ENCODE peak calls at places on chromosome 20, in six cellular contexts. I is effector CD4-positive, alpha-beta T cell; W is Daoy; A is heart left ventricle; H is cardiac muscle cell; R is H4. X is an unnamed sample.

GRCh38 chr20:11712611-11713160 is 205.0 kb upstream of the BTBD3 start:
- DNase-seq in R (no peak), A (no peak), I (no peak), W (no peak), H (no peak), X (no peak)

GRCh38 chr20:51327251-51327841 is 215.2 kb downstream of the NFATC2 start:
- DNase-seq in I (no peak), A (no peak), R (peak), H (no peak), W (peak), X (peak)

GRCh38 chr20:55888655-55889054 is 116.7 kb downstream of the CBLN4 start:
- DNase-seq in A (no peak), R (peak), H (no peak), W (peak), I (no peak), X (no peak)

GRCh38 chr20:8155848-8156602 is 24.0 kb downstream of the PLCB1 start:
- DNase-seq in W (no peak), A (no peak), H (no peak), R (no peak), I (no peak), X (no peak)

GRCh38 chr20:34717230-34718095 is 13.3 kb downstream of the TP53INP2 start:
- DNase-seq in H (no peak), W (no peak), I (no peak), A (no peak), R (no peak), X (no peak)

GRCh38 chr20:35821807-35822242 is 50.0 kb downstream of the PHF20 start:
- DNase-seq in W (peak), R (no peak), H (no peak), I (no peak), A (no peak), X (no peak)

GRCh38 chr20:62975812-62976413 is 23.4 kb downstream of the SLC17A9 start:
- DNase-seq in A (no peak), W (no peak), R (no peak), I (no peak), H (no peak), X (no peak)

GRCh38 chr20:50004175-50004574 is 21.4 kb downstream of the SNAI1 start:
- DNase-seq in R (no peak), W (no peak), H (no peak), A (no peak), I (no peak), X (no peak)

GRCh38 chr20:36528875-36529425 is 12.4 kb upstream of the MYL9 start:
- DNase-seq in H (no peak), R (no peak), I (no peak), A (no peak), W (no peak), X (no peak)

GRCh38 chr20:23145281-23145700 is 59.2 kb upstream of the CD93 start:
- DNase-seq in I (no peak), A (no peak), W (peak), H (no peak), R (peak), X (no peak)

GRCh38 chr20:56393653-56394052 is 1.2 kb downstream of the CSTF1 start:
- DNase-seq in W (no peak), A (no peak), I (no peak), H (no peak), R (no peak), X (no peak)

GRCh38 chr20:48538058-48538825 is 289.6 kb downstream of the PREX1 start:
- DNase-seq in H (peak), I (no peak), R (peak), W (peak), A (no peak), X (peak)

GRCh38 chr20:8389381-8390368 is 257.6 kb downstream of the PLCB1 start:
- DNase-seq in A (no peak), R (no peak), W (peak), I (no peak), H (peak), X (peak)

GRCh38 chr20:33992145-33992922 is 1.4 kb upstream of the RALY start:
- DNase-seq in R (no peak), H (no peak), W (no peak), I (no peak), A (no peak), X (no peak)

GRCh38 chr20:61445741-61446140 is 193.7 kb downstream of the CDH4 start:
- DNase-seq in W (peak), A (no peak), I (no peak), R (no peak), H (no peak), X (no peak)

GRCh38 chr20:47586648-47587306 is 85.1 kb downstream of the NCOA3 start:
- DNase-seq in R (no peak), H (no peak), I (no peak), W (no peak), A (no peak), X (no peak)

GRCh38 chr20:37345339-37346231 is at the start of gene SRC:
- DNase-seq in R (peak), W (peak), A (peak), H (peak), I (peak), X (peak)

GRCh38 chr20:61980647-61981583 is 84.8 kb downstream of the TAF4 start:
- DNase-seq in R (peak), W (peak), H (peak), I (no peak), A (no peak), X (no peak)

GRCh38 chr20:51930775-51931174 is 128.5 kb upstream of the SALL4 start:
- DNase-seq in H (no peak), R (peak), I (no peak), A (peak), W (peak), X (peak)

GRCh38 chr20:41228858-41229257 is 88.7 kb downstream of the ZHX3 start:
- DNase-seq in I (no peak), A (no peak), H (no peak), W (no peak), R (no peak), X (no peak)

GRCh38 chr20:20411841-20412240 is 43.9 kb downstream of the INSM1 start:
- DNase-seq in I (no peak), R (no peak), A (no peak), H (no peak), W (no peak), X (no peak)

GRCh38 chr20:51660741-51661608 is 107.2 kb downstream of the ATP9A start:
- DNase-seq in A (no peak), W (peak), R (peak), I (no peak), H (no peak), X (no peak)

GRCh38 chr20:1935696-1936366 is 40.6 kb downstream of the SIRPA start:
- DNase-seq in I (no peak), H (peak), W (no peak), R (no peak), A (peak), X (peak)

GRCh38 chr20:38870733-38871559 is 55.3 kb upstream of the FAM83D start:
- DNase-seq in H (no peak), W (peak), I (peak), R (peak), A (no peak), X (peak)

GRCh38 chr20:49233226-49233625 is 14.0 kb downstream of the DDX27 start:
- DNase-seq in A (no peak), I (no peak), H (no peak), W (no peak), R (no peak), X (no peak)

GRCh38 chr20:50838707-50839385 is 44.0 kb downstream of the BCAS4 start:
- DNase-seq in W (no peak), H (no peak), R (no peak), I (no peak), A (no peak), X (no peak)

GRCh38 chr20:4999788-5000187 is 1.5 kb downstream of the SLC23A2 start:
- DNase-seq in W (no peak), A (no peak), I (no peak), R (no peak), H (no peak), X (no peak)

GRCh38 chr20:38091447-38092216 is 58.1 kb downstream of the RPRD1B start:
- DNase-seq in I (no peak), W (no peak), A (no peak), H (no peak), R (no peak), X (no peak)

GRCh38 chr20:14777571-14777970 is 440.2 kb upstream of the FLRT3 start:
- DNase-seq in R (no peak), I (no peak), W (no peak), H (no peak), A (no peak), X (no peak)

GRCh38 chr20:38395165-38395564 is 40.0 kb downstream of the SNHG17 start:
- DNase-seq in W (no peak), A (no peak), R (no peak), H (no peak), I (no peak), X (no peak)

GRCh38 chr20:8365634-8366033 is 233.6 kb downstream of the PLCB1 start:
- DNase-seq in H (no peak), A (no peak), I (no peak), W (no peak), R (no peak), X (no peak)

GRCh38 chr20:14337400-14338171 is at the start of gene FLRT3:
- DNase-seq in R (peak), I (no peak), A (peak), W (peak), H (peak), X (peak)

GRCh38 chr20:10553326-10553984 is 118.3 kb downstream of the SLX4IP start:
- DNase-seq in H (peak), W (peak), I (no peak), R (peak), A (peak), X (peak)

GRCh38 chr20:914727-915498 is 1.2 kb downstream of the ANGPT4 start:
- DNase-seq in H (no peak), R (peak), W (peak), A (no peak), I (no peak), X (no peak)

GRCh38 chr20:38083338-38084048 is 49.9 kb downstream of the RPRD1B start:
- DNase-seq in R (peak), A (no peak), W (no peak), I (no peak), H (no peak), X (no peak)

X was measured in hepatocyte.